ENCODE peak calls at places on chromosome 22, in six cellular contexts. C is IMR-90, Z is mesenchymal stem cell, V is mesendoderm, Q is H1, E is neuronal stem cell. H is an unnamed sample.

GRCh38 chr22:29030618-29031235 is 30.9 kb downstream of the C22orf31 start:
- DNase-seq in Z (peak; percentile 85), E (peak; percentile 58), V (peak; percentile 95), C (peak; percentile 77), Q (no peak), H (peak; percentile 85)

GRCh38 chr22:17258015-17258827 is 39.0 kb upstream of the ADA2 start:
- DNase-seq in Z (peak; percentile 33), E (peak; percentile 75), C (no peak), Q (no peak), V (peak; percentile 93), H (peak; percentile 92)

GRCh38 chr22:45684169-45684568 is 12.5 kb downstream of the ATXN10 start:
- DNase-seq in Q (no peak), Z (no peak), E (no peak), V (no peak), C (peak; percentile 46), H (no peak)

GRCh38 chr22:45880732-45881523 is 96.0 kb downstream of the WNT7B start:
- DNase-seq in Q (no peak), V (no peak), Z (no peak), C (no peak), E (no peak), H (peak; percentile 35)

GRCh38 chr22:29799217-29799680 is 32.1 kb downstream of the UQCR10 start:
- DNase-seq in V (no peak), C (peak; percentile 94), E (no peak), Z (peak; percentile 98), Q (no peak), H (no peak)

GRCh38 chr22:21791635-21792625 is 56.3 kb upstream of the YPEL1 start:
- DNase-seq in E (no peak), Q (no peak), C (peak; percentile 62), Z (no peak), V (no peak), H (no peak)

GRCh38 chr22:39296981-39297489 is 22.4 kb downstream of the RPL3 start:
- DNase-seq in Q (no peak), C (no peak), V (no peak), Z (no peak), E (no peak), H (no peak)

GRCh38 chr22:29780781-29781676 is 13.9 kb downstream of the UQCR10 start:
- DNase-seq in Q (no peak), V (peak; percentile 50), E (no peak), C (peak; percentile 85), Z (peak; percentile 58), H (no peak)

GRCh38 chr22:32380991-32381390 is 23.3 kb downstream of the RFPL3 start:
- DNase-seq in C (peak; percentile 27), V (no peak), E (no peak), Z (no peak), Q (no peak), H (no peak)

GRCh38 chr22:42174062-42174461 is 43.5 kb upstream of the CYP2D6 start:
- DNase-seq in Z (peak; percentile 61), Q (no peak), V (no peak), C (peak; percentile 73), E (no peak), H (no peak)

GRCh38 chr22:40276877-40277823 is 69.2 kb upstream of the ADSL start:
- DNase-seq in V (no peak), C (peak; percentile 51), Q (no peak), Z (peak; percentile 38), E (no peak), H (no peak)

GRCh38 chr22:25536578-25536977 is 27.9 kb upstream of the GRK3 start:
- DNase-seq in C (no peak), V (no peak), Z (no peak), E (no peak), Q (no peak), H (no peak)

GRCh38 chr22:24160546-24160945 is 20.7 kb upstream of the SUSD2 start:
- DNase-seq in Z (no peak), C (no peak), Q (no peak), V (no peak), E (no peak), H (no peak)

GRCh38 chr22:24162377-24162927 is 18.8 kb upstream of the SUSD2 start:
- DNase-seq in Z (no peak), V (no peak), C (no peak), Q (no peak), E (no peak), H (no peak)

GRCh38 chr22:24159650-24160049 is 21.6 kb upstream of the SUSD2 start:
- DNase-seq in Q (no peak), V (no peak), E (no peak), Z (no peak), C (no peak), H (no peak)

GRCh38 chr22:24161909-24162308 is 19.4 kb upstream of the SUSD2 start:
- DNase-seq in C (no peak), E (no peak), Q (no peak), V (no peak), Z (no peak), H (no peak)

GRCh38 chr22:24161485-24161884 is 19.8 kb upstream of the SUSD2 start:
- DNase-seq in V (no peak), Z (no peak), E (no peak), Q (no peak), C (no peak), H (no peak)
- H2BK15ac ChIP-seq in V (no peak overlapping the region), Z (no peak overlapping the region), E (no peak overlapping the region), Q (no peak overlapping the region), C (no peak overlapping the region), H (no peak overlapping the region)

DNA sequence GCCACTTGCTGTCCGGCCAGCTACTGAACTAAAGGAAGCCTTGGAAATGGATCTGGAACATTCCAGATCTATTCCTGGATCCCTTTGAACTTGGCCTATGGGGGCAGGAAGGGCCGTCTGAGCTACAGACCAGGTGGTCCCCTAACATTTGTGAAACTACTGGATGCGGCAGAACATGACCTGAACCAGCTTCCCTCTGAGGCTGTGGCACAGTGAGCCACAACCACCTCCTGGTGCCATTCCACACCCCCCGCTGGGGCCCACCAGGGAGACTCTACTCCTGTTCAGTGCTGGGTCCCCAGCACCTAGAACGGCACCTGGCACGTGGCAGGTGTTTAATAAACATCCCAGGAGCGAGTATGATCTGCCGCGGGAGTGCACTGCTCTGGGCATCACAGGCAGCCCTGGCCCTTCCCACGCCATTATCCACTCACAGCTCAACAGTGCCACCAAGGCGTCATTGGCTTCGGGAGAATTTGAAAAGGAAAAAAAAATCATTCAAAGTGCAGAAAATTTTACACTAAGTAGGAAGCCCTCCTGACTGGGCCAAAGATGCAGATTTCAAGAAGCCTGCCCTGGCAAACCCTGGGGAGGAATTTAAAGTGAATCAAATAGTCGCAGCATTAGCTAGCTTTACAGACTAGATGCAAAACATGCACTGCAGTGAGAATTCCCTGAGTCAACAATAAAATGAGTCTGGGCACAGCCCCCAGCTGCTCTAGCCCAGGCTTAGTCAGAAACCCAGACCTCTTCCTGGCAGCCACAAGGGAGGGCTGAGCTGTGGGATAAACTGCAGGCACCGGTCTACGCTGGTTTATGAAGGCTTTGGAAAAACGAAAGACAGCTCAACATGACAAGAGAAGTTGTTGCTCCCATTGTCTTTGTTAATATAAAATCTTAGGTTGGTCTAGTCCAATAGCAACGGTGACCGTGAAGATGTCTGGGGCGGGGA is 14.3 kb upstream of the EFCAB6 start:
- DNase-seq in C (peak; percentile 81), Q (no peak), Z (peak; percentile 31), E (no peak), V (no peak), H (peak; percentile 21)
- H3K9ac ChIP-seq in C (no peak overlapping the region), Q (no peak overlapping the region), Z (peak overlapping the region; percentile 76), E (no peak overlapping the region), V (no peak overlapping the region), H (no peak overlapping the region)

GRCh38 chr22:23106906-23107367 is 34.9 kb downstream of the RSPH14 start:
- DNase-seq in C (no peak), Q (no peak), Z (no peak), E (no peak), V (no peak), H (no peak)

GRCh38 chr22:23105919-23106853 is 35.6 kb downstream of the RSPH14 start:
- DNase-seq in E (no peak), C (no peak), V (no peak), Z (no peak), Q (no peak), H (no peak)

GRCh38 chr22:23103199-23103954 is 33.1 kb downstream of the GNAZ start:
- DNase-seq in C (no peak), Q (no peak), V (no peak), E (no peak), Z (no peak), H (no peak)

GRCh38 chr22:23104109-23104971 is 34.0 kb downstream of the GNAZ start:
- DNase-seq in C (no peak), Q (no peak), Z (no peak), V (no peak), E (no peak), H (no peak)

DNA sequence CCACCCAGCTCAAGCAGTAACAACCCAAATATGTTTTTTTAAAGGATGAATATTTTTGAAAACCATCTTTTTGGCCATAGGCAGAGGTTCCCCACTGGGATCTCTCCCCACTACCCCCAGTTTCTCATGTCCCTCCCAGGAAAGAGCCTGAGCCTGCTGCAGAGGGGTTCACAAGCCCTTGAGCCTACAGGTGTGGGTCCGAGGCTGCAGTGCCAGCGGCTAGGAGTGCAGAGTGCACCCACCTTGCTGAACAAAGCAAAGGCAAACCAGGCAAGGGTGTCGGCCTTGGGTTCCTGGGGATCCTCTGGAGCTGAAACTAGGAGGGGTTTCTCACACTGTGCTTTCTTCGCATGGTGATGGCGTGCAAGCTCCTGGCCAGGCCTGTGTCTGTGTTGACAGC is 35.0 kb downstream of the GNAZ start:
- DNase-seq in V (no peak), Q (no peak), E (no peak), C (no peak), Z (no peak), H (no peak)
- H3K27ac ChIP-seq in V (no peak overlapping the region), Q (no peak overlapping the region), E (no peak overlapping the region), C (no peak overlapping the region), Z (no peak overlapping the region), H (no peak overlapping the region)

GRCh38 chr22:35546886-35547285 is 6.3 kb downstream of the RASD2 start:
- DNase-seq in Q (no peak), V (no peak), C (no peak), E (no peak), Z (no peak), H (no peak)

GRCh38 chr22:35551549-35552177 is 11.0 kb downstream of the RASD2 start:
- DNase-seq in E (no peak), Q (no peak), Z (no peak), V (no peak), C (no peak), H (no peak)

GRCh38 chr22:35549338-35549737 is 8.7 kb downstream of the RASD2 start:
- DNase-seq in Q (no peak), E (no peak), C (no peak), Z (no peak), V (no peak), H (no peak)

GRCh38 chr22:35547993-35548761 is 7.5 kb downstream of the RASD2 start:
- DNase-seq in V (peak; percentile 88), C (no peak), Q (no peak), E (no peak), Z (peak; percentile 30), H (peak; percentile 80)

GRCh38 chr22:35548762-35549106 is 8.1 kb downstream of the RASD2 start:
- DNase-seq in C (no peak), Q (no peak), V (no peak), Z (no peak), E (no peak), H (no peak)
- H2BK15ac ChIP-seq in C (no peak overlapping the region), Q (peak overlapping the region; percentile 92), V (no peak overlapping the region), Z (no peak overlapping the region), E (peak overlapping the region; percentile 22), H (no peak overlapping the region)

GRCh38 chr22:49887074-49887471 is 31.2 kb downstream of the ALG12 start:
- DNase-seq in C (no peak), Z (no peak), Q (no peak), V (no peak), E (no peak), H (no peak)
- H3K9ac ChIP-seq in C (no peak overlapping the region), Z (no peak overlapping the region), Q (no peak overlapping the region), V (no peak overlapping the region), E (no peak overlapping the region), H (no peak overlapping the region)